ENCODE peak calls at places on chromosomes 4 and X, in five cellular contexts. One of them, this sample, is unnamed.

GRCh38 chr4:76208005-76208765 is 5.4 kb downstream of the SCARB2 start:
- DNase-seq in upper lobe of left lung: no peak
- DNase-seq in A549: no peak
- DNase-seq in stomach: peak; percentile 74
- DNase-seq in ovary: peak; percentile 84
- DNase-seq in this sample: peak; percentile 81

GRCh38 chr4:13240066-13240465 is 244.1 kb downstream of the RAB28 start:
- DNase-seq in upper lobe of left lung: no peak
- DNase-seq in A549: no peak
- DNase-seq in stomach: no peak
- DNase-seq in ovary: no peak
- DNase-seq in this sample: no peak

GRCh38 chr4:42341518-42342026 is 55.7 kb upstream of the SHISA3 start:
- DNase-seq in upper lobe of left lung: no peak
- DNase-seq in A549: no peak
- DNase-seq in stomach: no peak
- DNase-seq in ovary: no peak
- DNase-seq in this sample: no peak

GRCh38 chr4:26433556-26433955 is 56.7 kb downstream of the CCKAR start:
- DNase-seq in upper lobe of left lung: no peak
- DNase-seq in A549: no peak
- DNase-seq in stomach: no peak
- DNase-seq in ovary: no peak
- DNase-seq in this sample: no peak

GRCh38 chr4:126526335-126526734 is 1106.4 kb upstream of the INTU start:
- DNase-seq in upper lobe of left lung: no peak
- DNase-seq in A549: no peak
- DNase-seq in stomach: no peak
- DNase-seq in ovary: no peak
- DNase-seq in this sample: no peak

GRCh38 chr4:136900706-136901105 is 631.6 kb downstream of the PCDH18 start:
- DNase-seq in upper lobe of left lung: no peak
- DNase-seq in A549: no peak
- DNase-seq in stomach: no peak
- DNase-seq in ovary: no peak
- DNase-seq in this sample: no peak

GRCh38 chrX:24241822-24242648 is 71.8 kb downstream of the SUPT20HL2 start:
- DNase-seq in upper lobe of left lung: no peak
- DNase-seq in A549: peak; percentile 48
- DNase-seq in stomach: no peak
- DNase-seq in ovary: no peak
- DNase-seq in this sample: no peak

GRCh38 chr4:89110541-89110985 is 770 bp upstream of the TIGD2 start:
- DNase-seq in upper lobe of left lung: no peak
- DNase-seq in A549: no peak
- DNase-seq in stomach: no peak
- DNase-seq in ovary: no peak
- DNase-seq in this sample: no peak

GRCh38 chr4:176988226-176988625 is 195.5 kb upstream of the VEGFC start:
- DNase-seq in upper lobe of left lung: no peak
- DNase-seq in A549: peak; percentile 49
- DNase-seq in stomach: no peak
- DNase-seq in ovary: no peak
- DNase-seq in this sample: no peak

GRCh38 chr4:169174247-169174646 is 96.5 kb downstream of the SH3RF1 start:
- DNase-seq in upper lobe of left lung: no peak
- DNase-seq in A549: no peak
- DNase-seq in stomach: no peak
- DNase-seq in ovary: no peak
- DNase-seq in this sample: no peak

GRCh38 chrX:65997978-65998717 is 41.7 kb downstream of the VSIG4 start:
- DNase-seq in upper lobe of left lung: no peak
- DNase-seq in A549: no peak
- DNase-seq in stomach: no peak
- DNase-seq in ovary: no peak
- DNase-seq in this sample: no peak

GRCh38 chr4:140130677-140131076 is 23.3 kb downstream of the MAML3 start:
- DNase-seq in upper lobe of left lung: no peak
- DNase-seq in A549: no peak
- DNase-seq in stomach: no peak
- DNase-seq in ovary: no peak
- DNase-seq in this sample: no peak

GRCh38 chr4:104421576-104421975 is 73.1 kb downstream of the CXXC4 start:
- DNase-seq in upper lobe of left lung: no peak
- DNase-seq in A549: no peak
- DNase-seq in stomach: no peak
- DNase-seq in ovary: no peak
- DNase-seq in this sample: no peak

GRCh38 chr4:48254381-48255072 is 15.1 kb downstream of the TEC start:
- DNase-seq in upper lobe of left lung: no peak
- DNase-seq in A549: no peak
- DNase-seq in stomach: peak; percentile 70
- DNase-seq in ovary: no peak
- DNase-seq in this sample: no peak

GRCh38 chr4:121789470-121789869 is 11.7 kb upstream of the EXOSC9 start:
- DNase-seq in upper lobe of left lung: no peak
- DNase-seq in A549: no peak
- DNase-seq in stomach: no peak
- DNase-seq in ovary: no peak
- DNase-seq in this sample: no peak

GRCh38 chrX:74585766-74586165 is 28.7 kb downstream of the RLIM start:
- DNase-seq in upper lobe of left lung: no peak
- DNase-seq in A549: no peak
- DNase-seq in stomach: no peak
- DNase-seq in ovary: no peak
- DNase-seq in this sample: no peak

GRCh38 chrX:23666282-23666681 is 1.0 kb upstream of the PRDX4 start:
- DNase-seq in upper lobe of left lung: peak; percentile 76
- DNase-seq in A549: no peak
- DNase-seq in stomach: no peak
- DNase-seq in ovary: no peak
- DNase-seq in this sample: no peak

GRCh38 chr4:73139245-73139644 is 69.7 kb upstream of the COX18 start:
- DNase-seq in upper lobe of left lung: no peak
- DNase-seq in A549: no peak
- DNase-seq in stomach: no peak
- DNase-seq in ovary: no peak
- DNase-seq in this sample: no peak

GRCh38 chr4:5959221-5959982 is 58.8 kb downstream of the C4orf50 start:
- DNase-seq in upper lobe of left lung: no peak
- DNase-seq in A549: no peak
- DNase-seq in stomach: peak; percentile 13
- DNase-seq in ovary: no peak
- DNase-seq in this sample: no peak

GRCh38 chr4:105548483-105548882 is 3.9 kb upstream of the ARHGEF38 start:
- DNase-seq in upper lobe of left lung: no peak
- DNase-seq in A549: no peak
- DNase-seq in stomach: no peak
- DNase-seq in ovary: no peak
- DNase-seq in this sample: no peak

GRCh38 chrX:73127700-73128241 is 48.5 kb upstream of the PABPC1L2A start:
- DNase-seq in upper lobe of left lung: peak; percentile 40
- DNase-seq in A549: no peak
- DNase-seq in stomach: no peak
- DNase-seq in ovary: no peak
- DNase-seq in this sample: no peak

GRCh38 chrX:64975491-64975890 is 759 bp downstream of the ZC4H2 start:
- DNase-seq in upper lobe of left lung: peak; percentile 46
- DNase-seq in A549: peak; percentile 24
- DNase-seq in stomach: peak; percentile 28
- DNase-seq in ovary: peak; percentile 19
- DNase-seq in this sample: no peak

GRCh38 chr4:65120287-65120686 is 550.0 kb downstream of the EPHA5 start:
- DNase-seq in upper lobe of left lung: no peak
- DNase-seq in A549: no peak
- DNase-seq in stomach: no peak
- DNase-seq in ovary: no peak
- DNase-seq in this sample: no peak

GRCh38 chr4:66035701-66036100 is 365.4 kb upstream of the EPHA5 start:
- DNase-seq in upper lobe of left lung: no peak
- DNase-seq in A549: no peak
- DNase-seq in stomach: no peak
- DNase-seq in ovary: no peak
- DNase-seq in this sample: no peak

GRCh38 chrX:41475611-41476241 is 28.6 kb downstream of the NYX start:
- DNase-seq in upper lobe of left lung: no peak
- DNase-seq in A549: no peak
- DNase-seq in stomach: no peak
- DNase-seq in ovary: no peak
- DNase-seq in this sample: no peak

GRCh38 chr4:48899950-48900349 is 6.6 kb downstream of the OCIAD2 start:
- DNase-seq in upper lobe of left lung: no peak
- DNase-seq in A549: no peak
- DNase-seq in stomach: no peak
- DNase-seq in ovary: no peak
- DNase-seq in this sample: no peak

DNA sequence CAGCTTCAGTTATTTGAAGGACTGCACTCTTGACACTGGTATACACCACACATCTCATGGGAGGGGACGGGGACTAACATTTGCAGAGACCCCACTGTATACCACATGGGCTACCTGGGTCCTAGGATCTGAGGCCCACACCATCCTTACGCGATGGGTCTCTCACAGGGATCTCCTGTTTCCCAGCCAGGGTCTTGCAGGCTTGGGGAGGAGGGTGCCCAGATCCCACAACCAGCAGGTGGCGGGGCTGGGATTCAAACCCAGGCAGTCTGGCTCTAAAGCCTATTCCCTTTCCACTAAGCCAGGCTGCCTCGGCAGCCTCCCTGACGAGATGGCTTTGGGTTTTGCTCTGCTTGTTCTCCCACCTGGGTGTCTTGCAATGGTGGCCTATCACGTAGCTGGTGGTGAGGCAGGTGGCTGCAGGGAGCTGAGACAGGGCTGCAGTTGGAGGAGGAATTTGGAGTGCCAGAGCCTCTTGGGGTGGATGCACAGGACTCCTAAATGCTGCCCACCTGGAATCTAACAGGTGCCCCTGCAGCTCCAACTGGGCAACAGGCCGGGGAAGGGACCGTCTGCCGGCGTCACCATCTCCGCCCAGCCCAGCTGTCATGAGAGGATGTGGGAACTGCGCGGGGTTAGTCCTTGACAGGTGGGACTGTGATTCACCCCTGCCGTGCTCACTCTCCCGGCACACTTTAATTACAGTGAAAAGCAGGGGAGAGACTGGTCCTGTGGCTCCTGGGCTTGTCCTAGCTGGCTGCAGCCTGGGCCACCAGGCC is 110.7 kb downstream of the PSAPL1 start:
- DNase-seq in upper lobe of left lung: no peak
- DNase-seq in A549: peak; percentile 18
- DNase-seq in stomach: no peak
- DNase-seq in ovary: no peak
- DNase-seq in this sample: no peak
- TF ChIP-seq EP300 in upper lobe of left lung: no peak
- TF ChIP-seq EP300 in A549: no peak
- TF ChIP-seq EP300 in stomach: no peak
- TF ChIP-seq EP300 in ovary: no peak
- TF ChIP-seq EP300 in this sample: no peak

GRCh38 chr4:102514298-102514964 is 13.3 kb downstream of the NFKB1 start:
- DNase-seq in upper lobe of left lung: no peak
- DNase-seq in A549: no peak
- DNase-seq in stomach: no peak
- DNase-seq in ovary: no peak
- DNase-seq in this sample: no peak
- H3K9me3 ChIP-seq in upper lobe of left lung: no peaks in the 10 kb centered on the region
- H3K9me3 ChIP-seq in A549: peaks cover 12% of the 10 kb centered on the region
- H3K9me3 ChIP-seq in stomach: no peaks in the 10 kb centered on the region
- H3K9me3 ChIP-seq in ovary: no peaks in the 10 kb centered on the region
- H3K9me3 ChIP-seq in this sample: peaks cover 4% of the 10 kb centered on the region

GRCh38 chr4:10741961-10742699 is 57.6 kb upstream of the CLNK start:
- DNase-seq in upper lobe of left lung: no peak
- DNase-seq in A549: no peak
- DNase-seq in stomach: no peak
- DNase-seq in ovary: no peak
- DNase-seq in this sample: no peak
- TF ChIP-seq EP300 in upper lobe of left lung: no peak
- TF ChIP-seq EP300 in A549: no peak
- TF ChIP-seq EP300 in stomach: no peak
- TF ChIP-seq EP300 in ovary: no peak
- TF ChIP-seq EP300 in this sample: no peak

GRCh38 chr4:163194593-163194992 is 27.9 kb upstream of the NAF1 start:
- DNase-seq in upper lobe of left lung: no peak
- DNase-seq in A549: no peak
- DNase-seq in stomach: no peak
- DNase-seq in ovary: no peak
- DNase-seq in this sample: no peak
- H3K9me3 ChIP-seq in upper lobe of left lung: peaks cover 29% of the 10 kb centered on the region
- H3K9me3 ChIP-seq in A549: peaks cover 2% of the 10 kb centered on the region
- H3K9me3 ChIP-seq in stomach: peaks cover 22% of the 10 kb centered on the region
- H3K9me3 ChIP-seq in ovary: peaks cover 5% of the 10 kb centered on the region
- H3K9me3 ChIP-seq in this sample: no peaks in the 10 kb centered on the region

DNA sequence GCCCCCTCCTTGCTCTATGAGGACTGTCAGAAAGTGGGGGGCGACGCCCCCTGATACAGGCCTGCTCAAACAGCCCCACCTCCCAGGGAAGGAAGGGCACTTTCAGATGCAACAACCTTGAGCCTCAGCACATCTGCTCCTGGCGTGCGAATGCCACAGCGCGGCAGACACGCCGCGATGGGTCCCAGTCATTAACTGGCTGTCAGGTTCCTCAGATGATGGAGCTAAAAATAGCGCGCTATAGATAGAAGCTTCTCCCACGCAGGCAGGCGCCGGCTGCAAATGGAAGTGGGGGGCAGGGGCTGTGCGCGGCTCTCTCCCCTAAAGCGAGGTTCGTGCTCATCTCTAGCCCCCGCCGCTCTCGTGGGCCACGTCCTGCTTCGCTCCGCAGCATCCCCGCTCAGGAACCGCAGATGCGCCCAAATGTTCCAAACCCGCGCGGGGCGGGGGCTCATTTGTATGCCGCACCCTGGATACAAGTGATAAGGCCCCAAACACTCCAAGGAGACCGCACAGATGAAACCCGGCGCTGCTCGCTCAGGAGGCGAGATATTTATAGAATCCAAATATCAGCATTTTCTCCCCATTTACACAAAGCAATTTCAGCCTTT is 57.7 kb upstream of the LGI2 start:
- DNase-seq in upper lobe of left lung: peak; percentile 72
- DNase-seq in A549: no peak
- DNase-seq in stomach: no peak
- DNase-seq in ovary: no peak
- DNase-seq in this sample: no peak
- TF ChIP-seq EP300 in upper lobe of left lung: no peak
- TF ChIP-seq EP300 in A549: no peak
- TF ChIP-seq EP300 in stomach: no peak
- TF ChIP-seq EP300 in ovary: no peak
- TF ChIP-seq EP300 in this sample: no peak

This sample was measured in tibial nerve.